ENCODE peak calls at places on chromosomes 1 and 21, in ten cellular contexts. X is epithelial cell of proximal tubule, M is astrocyte, E is heart left ventricle, V is cardiac muscle cell, Q is Panc1, T is fibroblast of mammary gland, G is ovary, P is heart right ventricle, L is fibroblast of villous mesenchyme. I is an unnamed sample.

GRCh38 chr1:158324375-158324774 is 7.0 kb downstream of the CD1B start:
- DNase-seq in X (no peak), M (no peak), E (no peak), V (no peak), Q (no peak), T (no peak), G (no peak), P (no peak), L (no peak), I (no peak)

GRCh38 chr1:8985915-8986813 is 40.1 kb downstream of the SLC2A7 start:
- DNase-seq in X (peak), M (peak), E (peak), V (no peak), Q (peak), T (peak), G (no peak), P (peak), L (peak), I (peak)

GRCh38 chr1:111323231-111323630 is 32.6 kb downstream of the CHIA start:
- DNase-seq in X (no peak), M (no peak), E (no peak), V (no peak), Q (no peak), T (no peak), G (no peak), P (no peak), L (no peak), I (no peak)

GRCh38 chr1:1677718-1678580 is 14.6 kb downstream of the SLC35E2B start:
- DNase-seq in X (no peak), M (no peak), E (peak), V (no peak), Q (no peak), T (no peak), G (peak), P (peak), L (no peak), I (no peak)

GRCh38 chr1:192892934-192893333 is 84.1 kb downstream of the RGS2 start:
- DNase-seq in X (no peak), M (no peak), E (no peak), V (no peak), Q (no peak), T (no peak), G (no peak), P (no peak), L (no peak), I (no peak)

GRCh38 chr1:205800973-205801703 is 11.9 kb downstream of the SLC41A1 start:
- DNase-seq in X (no peak), M (no peak), E (no peak), V (no peak), Q (no peak), T (no peak), G (no peak), P (no peak), L (no peak), I (no peak)

GRCh38 chr1:37258068-37258467 is 216.3 kb upstream of the ZC3H12A start:
- DNase-seq in X (no peak), M (no peak), E (no peak), V (no peak), Q (no peak), T (no peak), G (no peak), P (no peak), L (no peak), I (no peak)

GRCh38 chr1:41530411-41530810 is 45.9 kb upstream of the EDN2 start:
- DNase-seq in X (no peak), M (no peak), E (no peak), V (no peak), Q (no peak), T (no peak), G (no peak), P (no peak), L (no peak), I (no peak)

GRCh38 chr21:29643289-29643688 is 296.5 kb downstream of the GRIK1 start:
- DNase-seq in X (no peak), M (no peak), E (no peak), V (no peak), Q (no peak), T (no peak), G (no peak), P (no peak), L (no peak), I (no peak)

DNA sequence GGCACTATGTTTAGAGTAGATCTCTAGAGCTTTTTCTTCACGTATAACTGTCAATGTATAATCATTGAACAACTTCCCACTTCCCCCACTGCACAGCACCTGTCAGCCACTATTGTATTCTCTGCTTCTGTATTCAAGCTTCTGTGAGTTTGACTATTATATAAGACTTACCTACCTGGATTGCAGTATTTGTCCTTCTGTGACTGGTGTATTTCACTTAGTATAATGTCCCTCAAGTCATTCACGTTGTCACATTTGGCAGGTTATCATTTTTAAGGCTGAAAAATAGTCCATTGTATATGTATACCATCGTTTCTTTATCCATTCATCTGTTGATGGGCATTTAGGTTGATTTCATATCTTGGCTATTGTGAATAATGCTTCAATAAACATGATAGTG is 969.5 kb upstream of the B3GALT2 start:
- DNase-seq in X (no peak), M (no peak), E (no peak), V (no peak), Q (no peak), T (no peak), G (no peak), P (no peak), L (no peak), I (no peak)
- TF ChIP-seq CTCF in X (no peak), M (no peak), E (no peak), V (no peak), Q (no peak), T (no peak), G (no peak), P (no peak), L (no peak), I (no peak)

GRCh38 chr1:23422313-23422877 is 2.2 kb downstream of the TCEA3 start:
- DNase-seq in X (no peak), M (peak), E (peak), V (peak), Q (no peak), T (peak), G (peak), P (peak), L (peak), I (peak)
- H3K4me3 ChIP-seq in X (no peak), M (peak), E (peak), V (no peak), Q (no peak), T (no peak), G (no peak), P (no peak), L (peak), I (peak)

GRCh38 chr1:23344111-23344986 is at the start of gene HNRNPR:
- DNase-seq in X (peak), M (peak), E (peak), V (peak), Q (peak), T (peak), G (peak), P (peak), L (peak), I (peak)
- TF ChIP-seq CTCF in X (no peak), M (no peak), E (no peak), V (no peak), Q (no peak), T (no peak), G (peak), P (peak), L (no peak), I (no peak)

GRCh38 chr1:234644928-234645327 is 35.0 kb upstream of the IRF2BP2 start:
- DNase-seq in X (no peak), M (no peak), E (no peak), V (no peak), Q (no peak), T (no peak), G (no peak), P (no peak), L (no peak), I (no peak)
- H3K4me3 ChIP-seq in X (no peak), M (no peak), E (no peak), V (no peak), Q (no peak), T (no peak), G (no peak), P (no peak), L (no peak), I (no peak)

DNA sequence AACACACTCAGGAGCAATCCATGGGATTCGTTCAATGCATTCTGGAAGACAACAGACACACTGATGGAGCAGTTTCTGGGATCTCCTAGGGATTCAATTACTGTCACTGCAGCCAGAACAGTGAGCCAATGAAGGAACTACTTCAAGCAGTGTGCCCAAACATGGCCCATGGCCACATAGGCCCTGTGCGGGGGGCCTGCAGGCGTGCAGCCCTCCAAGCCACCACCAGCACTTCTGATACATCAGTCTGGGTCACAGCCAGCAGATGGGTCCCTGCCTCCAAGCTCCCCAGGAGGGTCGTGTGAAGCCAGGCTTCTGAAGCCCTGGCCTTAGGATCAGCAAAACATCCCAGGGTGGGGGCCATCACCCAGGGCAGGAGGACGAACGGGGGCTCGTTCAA is 99.3 kb downstream of the RAVER2 start:
- DNase-seq in X (no peak), M (no peak), E (no peak), V (no peak), Q (no peak), T (no peak), G (no peak), P (no peak), L (no peak), I (no peak)
- TF ChIP-seq CTCF in X (no peak), M (no peak), E (no peak), V (no peak), Q (no peak), T (no peak), G (no peak), P (no peak), L (no peak), I (no peak)

DNA sequence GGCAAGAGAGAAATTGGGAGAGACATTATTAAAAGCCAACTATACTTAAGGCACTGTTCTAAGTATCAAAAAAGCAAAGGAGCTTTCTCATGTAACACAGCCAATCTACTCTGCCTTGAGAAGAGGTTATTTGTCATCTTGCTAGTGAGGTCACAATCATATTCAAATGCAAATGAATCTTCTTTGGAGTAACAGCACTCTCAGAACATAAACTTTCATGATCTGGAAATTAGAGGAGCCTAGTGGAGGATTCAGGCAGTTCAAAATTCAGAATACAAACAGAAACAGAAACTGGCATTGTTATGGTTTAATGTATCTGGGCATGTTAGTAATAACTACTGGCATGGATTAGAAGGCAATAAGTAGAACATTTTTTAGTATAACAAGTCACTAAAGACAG is 57.4 kb downstream of the ARID4B start:
- DNase-seq in X (no peak), M (peak), E (no peak), V (no peak), Q (no peak), T (peak), G (no peak), P (no peak), L (peak), I (peak)
- H3K4me3 ChIP-seq in X (no peak), M (no peak), E (no peak), V (no peak), Q (no peak), T (peak), G (no peak), P (no peak), L (no peak), I (peak)

GRCh38 chr1:176950736-176951308 is 213.7 kb downstream of the ASTN1 start:
- DNase-seq in X (no peak), M (no peak), E (no peak), V (no peak), Q (no peak), T (no peak), G (no peak), P (no peak), L (no peak), I (no peak)

GRCh38 chr1:176957603-176958002 is 206.9 kb downstream of the ASTN1 start:
- DNase-seq in X (no peak), M (no peak), E (no peak), V (no peak), Q (no peak), T (no peak), G (no peak), P (no peak), L (no peak), I (no peak)

GRCh38 chr1:176949033-176949662 is 215.4 kb downstream of the ASTN1 start:
- DNase-seq in X (no peak), M (no peak), E (peak), V (peak), Q (peak), T (peak), G (no peak), P (peak), L (peak), I (peak)

GRCh38 chr1:176959461-176959860 is 205.1 kb downstream of the ASTN1 start:
- DNase-seq in X (no peak), M (no peak), E (no peak), V (no peak), Q (no peak), T (no peak), G (no peak), P (no peak), L (no peak), I (no peak)

GRCh38 chr1:176954242-176954641 is 210.3 kb downstream of the ASTN1 start:
- DNase-seq in X (no peak), M (no peak), E (no peak), V (no peak), Q (no peak), T (peak), G (no peak), P (no peak), L (no peak), I (peak)
- TF ChIP-seq CTCF in X (peak), M (no peak), E (peak), V (peak), Q (peak), T (peak), G (no peak), P (no peak), L (no peak), I (no peak)

DNA sequence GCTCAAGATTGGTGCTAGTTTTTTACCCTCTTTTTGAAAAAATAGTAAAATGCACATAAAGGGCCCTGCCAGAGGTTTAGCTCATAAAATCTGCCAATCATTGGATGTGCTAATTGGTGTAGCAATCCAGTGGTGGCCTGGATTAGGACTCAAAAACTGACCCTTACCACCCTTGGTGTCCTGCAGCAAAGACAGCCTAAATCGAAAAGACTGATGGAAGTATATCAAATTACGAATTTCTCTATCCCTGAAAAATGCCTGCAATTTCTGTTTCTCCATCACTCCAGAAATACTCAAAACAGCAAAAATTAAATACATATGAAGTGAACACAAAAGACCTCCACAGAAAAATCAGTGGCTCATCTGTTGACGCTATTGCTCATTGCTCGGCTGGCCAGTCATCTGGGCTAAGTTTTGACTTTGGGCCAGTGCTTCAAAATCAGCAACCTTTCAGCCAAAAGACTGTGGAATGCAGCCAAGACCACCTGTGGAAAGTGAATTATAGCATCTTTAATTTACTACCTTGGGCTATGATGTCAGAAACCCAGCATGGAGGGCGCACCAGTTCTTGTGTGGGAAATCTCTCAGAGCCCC is 30.0 kb downstream of the WLS start:
- DNase-seq in X (no peak), M (peak), E (no peak), V (no peak), Q (no peak), T (peak), G (no peak), P (no peak), L (no peak), I (peak)
- H3K4me3 ChIP-seq in X (no peak), M (no peak), E (no peak), V (no peak), Q (no peak), T (no peak), G (no peak), P (no peak), L (no peak), I (peak)

GRCh38 chr1:183270541-183271141 is 84.6 kb downstream of the LAMC2 start:
- DNase-seq in X (no peak), M (peak), E (peak), V (no peak), Q (no peak), T (peak), G (no peak), P (peak), L (peak), I (peak)
- TF ChIP-seq CTCF in X (no peak), M (no peak), E (no peak), V (no peak), Q (no peak), T (no peak), G (no peak), P (no peak), L (no peak), I (no peak)

GRCh38 chr1:201647722-201648065 is 108.8 kb downstream of the NAV1 start:
- DNase-seq in X (no peak), M (no peak), E (no peak), V (peak), Q (no peak), T (no peak), G (no peak), P (no peak), L (no peak), I (no peak)
- H3K4me3 ChIP-seq in X (peak), M (peak), E (peak), V (peak), Q (peak), T (peak), G (peak), P (peak), L (peak), I (peak)

I was measured in fibroblast of the aortic adventitia.